ENCODE peak calls at places on chromosomes 4 and X, in four cellular contexts. L, P, N and H are unnamed samples.

GRCh38 chr4:108830509-108831244 is 67.8 kb upstream of the ETNPPL start:
- DNase-seq in L (peak; percentile 67), P (peak; percentile 79), N (no peak), H (no peak)

GRCh38 chrX:31222946-31223345 is 151.1 kb upstream of the FTHL17 start:
- DNase-seq in L (no peak), P (no peak), N (no peak), H (no peak)

GRCh38 chr4:11111876-11112275 is 316.8 kb downstream of the HS3ST1 start:
- DNase-seq in L (no peak), P (no peak), N (no peak), H (no peak)

GRCh38 chrX:124194209-124194608 is 138.3 kb upstream of the TEX13D start:
- DNase-seq in L (peak; percentile 2), P (no peak), N (no peak), H (no peak)

GRCh38 chr4:142169216-142169615 is 532.8 kb downstream of the IL15 start:
- DNase-seq in L (no peak), P (no peak), N (no peak), H (no peak)

GRCh38 chr4:54539500-54540029 is 118.2 kb upstream of the KIT start:
- DNase-seq in L (peak; percentile 51), P (peak; percentile 69), N (peak; percentile 25), H (peak; percentile 51)

GRCh38 chr4:6095023-6095817 is 77.0 kb upstream of the C4orf50 start:
- DNase-seq in L (peak; percentile 6), P (no peak), N (peak; percentile 39), H (no peak)

GRCh38 chr4:74873545-74874295 is 59.2 kb upstream of the PARM1 start:
- DNase-seq in L (peak; percentile 20), P (no peak), N (no peak), H (no peak)

GRCh38 chr4:75545526-75545925 is 10.3 kb upstream of the ODAPH start:
- DNase-seq in L (no peak), P (no peak), N (no peak), H (no peak)

GRCh38 chr4:83572848-83573247 is 36.9 kb downstream of the GPAT3 start:
- DNase-seq in L (no peak), P (no peak), N (no peak), H (no peak)

GRCh38 chr4:95761441-95761840 is 78.5 kb upstream of the PDHA2 start:
- DNase-seq in L (peak; percentile 70), P (no peak), N (peak; percentile 94), H (no peak)

GRCh38 chr4:40856836-40857362 is 107.1 kb downstream of the NSUN7 start:
- DNase-seq in L (peak; percentile 60), P (peak; percentile 82), N (no peak), H (peak; percentile 46)

GRCh38 chr4:80036949-80037348 is 36.1 kb downstream of the ANTXR2 start:
- DNase-seq in L (peak; percentile 97), P (no peak), N (no peak), H (no peak)

GRCh38 chr4:169311643-169312365 is 41.0 kb upstream of the SH3RF1 start:
- DNase-seq in L (peak; percentile 81), P (no peak), N (peak; percentile 60), H (no peak)

GRCh38 chrX:110056419-110056818 is 53.5 kb downstream of the TMEM164 start:
- DNase-seq in L (no peak), P (no peak), N (peak; percentile 23), H (no peak)

GRCh38 chr4:47235721-47236120 is 204.4 kb downstream of the GABRB1 start:
- DNase-seq in L (peak; percentile 32), P (no peak), N (no peak), H (no peak)

GRCh38 chr4:18980516-18981233 is 959.1 kb upstream of the LCORL start:
- DNase-seq in L (no peak), P (no peak), N (peak; percentile 1), H (no peak)

GRCh38 chrX:13418126-13419091 is 98.6 kb upstream of the ATXN3L start:
- DNase-seq in L (peak; percentile 42), P (no peak), N (peak; percentile 9), H (no peak)

GRCh38 chrX:39513836-39514235 is 583.9 kb downstream of the BCOR start:
- DNase-seq in L (peak; percentile 13), P (no peak), N (peak; percentile 46), H (no peak)

GRCh38 chr4:8855781-8856245 is 15.8 kb downstream of the HMX1 start:
- DNase-seq in L (no peak), P (no peak), N (no peak), H (no peak)

GRCh38 chrX:49166914-49167739 is 4.6 kb downstream of the MAGIX start:
- DNase-seq in L (peak; percentile 87), P (peak; percentile 78), N (peak; percentile 88), H (no peak)

GRCh38 chr4:128979934-128980333 is 113.4 kb downstream of the SCLT1 start:
- DNase-seq in L (peak; percentile 83), P (no peak), N (peak; percentile 78), H (no peak)

GRCh38 chrX:9542106-9542764 is 77.4 kb downstream of the TBL1X start:
- DNase-seq in L (no peak), P (no peak), N (no peak), H (no peak)

GRCh38 chrX:54920610-54921426 is at the start of gene TRO:
- DNase-seq in L (peak; percentile 16), P (no peak), N (no peak), H (peak; percentile 39)